ENCODE peak calls at places on chromosomes 6 and 20, in four cellular contexts. One of them, this sample, is unnamed.

GRCh38 chr6:5167501-5167900 is 82.4 kb downstream of the PPP1R3G start:
- DNase-seq in brain microvascular endothelial cell: no peak
- DNase-seq in psoas muscle: no peak
- DNase-seq in left ventricle myocardium inferior: no peak
- DNase-seq in this sample: no peak

GRCh38 chr20:43322851-43323250 is 133.1 kb upstream of the PTPRT start:
- DNase-seq in brain microvascular endothelial cell: no peak
- DNase-seq in psoas muscle: no peak
- DNase-seq in left ventricle myocardium inferior: no peak
- DNase-seq in this sample: no peak

GRCh38 chr6:159981591-159982245 is 12.8 kb downstream of the IGF2R start:
- DNase-seq in brain microvascular endothelial cell: peak
- DNase-seq in psoas muscle: peak
- DNase-seq in left ventricle myocardium inferior: no peak
- DNase-seq in this sample: no peak

GRCh38 chr20:55513966-55514365 is 491.4 kb downstream of the CBLN4 start:
- DNase-seq in brain microvascular endothelial cell: no peak
- DNase-seq in psoas muscle: no peak
- DNase-seq in left ventricle myocardium inferior: no peak
- DNase-seq in this sample: no peak

GRCh38 chr6:85459224-85459901 is 9.5 kb downstream of the NT5E start:
- DNase-seq in brain microvascular endothelial cell: peak
- DNase-seq in psoas muscle: no peak
- DNase-seq in left ventricle myocardium inferior: no peak
- DNase-seq in this sample: no peak

GRCh38 chr6:89792881-89793280 is 26.7 kb downstream of the MDN1 start:
- DNase-seq in brain microvascular endothelial cell: peak
- DNase-seq in psoas muscle: no peak
- DNase-seq in left ventricle myocardium inferior: no peak
- DNase-seq in this sample: no peak

GRCh38 chr20:63538204-63539091 is 1.3 kb upstream of the PTK6 start:
- DNase-seq in brain microvascular endothelial cell: no peak
- DNase-seq in psoas muscle: no peak
- DNase-seq in left ventricle myocardium inferior: no peak
- DNase-seq in this sample: peak

GRCh38 chr20:32288225-32288849 is 10.9 kb downstream of the KIF3B start:
- DNase-seq in brain microvascular endothelial cell: no peak
- DNase-seq in psoas muscle: no peak
- DNase-seq in left ventricle myocardium inferior: no peak
- DNase-seq in this sample: peak

GRCh38 chr6:124982669-124983068 is 20.4 kb downstream of the RNF217 start:
- DNase-seq in brain microvascular endothelial cell: no peak
- DNase-seq in psoas muscle: no peak
- DNase-seq in left ventricle myocardium inferior: no peak
- DNase-seq in this sample: no peak

GRCh38 chr6:116268589-116269293 is 11.0 kb downstream of the TSPYL1 start:
- DNase-seq in brain microvascular endothelial cell: peak
- DNase-seq in psoas muscle: no peak
- DNase-seq in left ventricle myocardium inferior: no peak
- DNase-seq in this sample: no peak

GRCh38 chr6:140264451-140264850 is 890.0 kb upstream of the CITED2 start:
- DNase-seq in brain microvascular endothelial cell: no peak
- DNase-seq in psoas muscle: no peak
- DNase-seq in left ventricle myocardium inferior: no peak
- DNase-seq in this sample: no peak

DNA sequence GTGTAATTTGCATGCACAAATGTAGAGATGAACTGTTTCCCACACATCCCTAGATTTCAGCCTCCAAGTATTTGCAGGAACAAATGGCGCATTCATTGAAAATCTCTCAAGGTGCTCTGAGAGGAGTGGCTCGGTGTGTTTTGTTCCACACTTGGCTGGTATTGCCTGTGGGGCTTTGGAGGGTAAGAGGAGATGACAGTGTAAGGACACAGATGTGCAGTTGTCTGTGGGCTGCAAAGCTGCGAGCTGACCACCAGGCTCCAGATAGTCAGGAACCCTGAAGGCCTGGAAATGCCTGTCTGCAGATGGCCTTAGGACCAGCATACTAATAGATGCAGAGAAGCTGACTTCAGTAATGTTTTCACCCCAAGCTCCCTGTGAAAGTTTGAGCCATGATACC is 57.7 kb upstream of the PBOV1 start:
- DNase-seq in brain microvascular endothelial cell: no peak
- DNase-seq in psoas muscle: no peak
- DNase-seq in left ventricle myocardium inferior: no peak
- DNase-seq in this sample: no peak
- TF ChIP-seq CTCF in brain microvascular endothelial cell: peak
- TF ChIP-seq CTCF in psoas muscle: no peak
- TF ChIP-seq CTCF in left ventricle myocardium inferior: no peak
- TF ChIP-seq CTCF in this sample: no peak

GRCh38 chr6:158647501-158647900 is 2.4 kb upstream of the SYTL3 start:
- DNase-seq in brain microvascular endothelial cell: no peak
- DNase-seq in psoas muscle: no peak
- DNase-seq in left ventricle myocardium inferior: no peak
- DNase-seq in this sample: no peak

GRCh38 chr6:158648682-158649131 is 1.1 kb upstream of the SYTL3 start:
- DNase-seq in brain microvascular endothelial cell: peak
- DNase-seq in psoas muscle: no peak
- DNase-seq in left ventricle myocardium inferior: no peak
- DNase-seq in this sample: no peak

GRCh38 chr6:158644227-158645063 is at the start of gene DYNLT1:
- DNase-seq in brain microvascular endothelial cell: peak
- DNase-seq in psoas muscle: peak
- DNase-seq in left ventricle myocardium inferior: peak
- DNase-seq in this sample: peak

GRCh38 chr6:158645064-158646022 is 800 bp upstream of the DYNLT1 start:
- DNase-seq in brain microvascular endothelial cell: no peak
- DNase-seq in psoas muscle: no peak
- DNase-seq in left ventricle myocardium inferior: no peak
- DNase-seq in this sample: no peak

GRCh38 chr6:158646023-158646888 is 1.7 kb upstream of the DYNLT1 start:
- DNase-seq in brain microvascular endothelial cell: no peak
- DNase-seq in psoas muscle: no peak
- DNase-seq in left ventricle myocardium inferior: no peak
- DNase-seq in this sample: no peak
- H3K4me3 ChIP-seq in brain microvascular endothelial cell: no peak
- H3K4me3 ChIP-seq in psoas muscle: no peak
- H3K4me3 ChIP-seq in left ventricle myocardium inferior: no peak
- H3K4me3 ChIP-seq in this sample: no peak

DNA sequence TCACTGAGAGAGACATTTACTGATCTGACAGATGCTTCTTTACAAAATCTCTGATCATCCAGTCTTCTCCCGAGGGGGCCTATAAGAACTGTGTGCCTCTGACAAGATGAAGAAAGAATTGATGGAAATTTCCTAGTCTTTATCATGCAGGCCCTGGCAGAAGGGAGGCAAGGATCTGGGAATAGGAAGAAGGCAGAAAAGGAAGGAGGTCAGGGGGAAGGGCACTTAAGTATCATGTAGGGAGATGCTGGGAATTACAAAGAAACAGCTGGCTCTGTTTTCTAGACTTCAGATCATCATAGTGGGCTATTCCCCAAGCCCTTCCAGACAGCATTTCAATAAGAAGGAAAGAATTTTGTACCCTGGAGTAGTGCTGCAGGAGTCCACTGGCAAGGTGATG is 243.3 kb upstream of the MOCS1 start:
- DNase-seq in brain microvascular endothelial cell: no peak
- DNase-seq in psoas muscle: no peak
- DNase-seq in left ventricle myocardium inferior: no peak
- DNase-seq in this sample: no peak
- H3K27ac ChIP-seq in brain microvascular endothelial cell: no peak
- H3K27ac ChIP-seq in psoas muscle: no peak
- H3K27ac ChIP-seq in left ventricle myocardium inferior: no peak
- H3K27ac ChIP-seq in this sample: no peak

GRCh38 chr6:113488812-113489685 is 368.1 kb upstream of the MARCKS start:
- DNase-seq in brain microvascular endothelial cell: no peak
- DNase-seq in psoas muscle: no peak
- DNase-seq in left ventricle myocardium inferior: no peak
- DNase-seq in this sample: no peak
- TF ChIP-seq CTCF in brain microvascular endothelial cell: peak
- TF ChIP-seq CTCF in psoas muscle: no peak
- TF ChIP-seq CTCF in left ventricle myocardium inferior: no peak
- TF ChIP-seq CTCF in this sample: no peak

GRCh38 chr20:50514035-50514337 is 3.8 kb downstream of the PTPN1 start:
- DNase-seq in brain microvascular endothelial cell: no peak
- DNase-seq in psoas muscle: no peak
- DNase-seq in left ventricle myocardium inferior: no peak
- DNase-seq in this sample: no peak
- H3K4me3 ChIP-seq in brain microvascular endothelial cell: peak
- H3K4me3 ChIP-seq in psoas muscle: peak
- H3K4me3 ChIP-seq in left ventricle myocardium inferior: peak
- H3K4me3 ChIP-seq in this sample: peak

GRCh38 chr20:38414769-38415450 is 20.2 kb downstream of the SNHG17 start:
- DNase-seq in brain microvascular endothelial cell: no peak
- DNase-seq in psoas muscle: no peak
- DNase-seq in left ventricle myocardium inferior: no peak
- DNase-seq in this sample: no peak
- H3K27ac ChIP-seq in brain microvascular endothelial cell: no peak
- H3K27ac ChIP-seq in psoas muscle: no peak
- H3K27ac ChIP-seq in left ventricle myocardium inferior: no peak
- H3K27ac ChIP-seq in this sample: no peak

GRCh38 chr20:49482173-49482572 is 295 bp downstream of the KCNB1 start:
- DNase-seq in brain microvascular endothelial cell: no peak
- DNase-seq in psoas muscle: no peak
- DNase-seq in left ventricle myocardium inferior: no peak
- DNase-seq in this sample: no peak

GRCh38 chr20:49482621-49483017 is at the start of gene KCNB1:
- DNase-seq in brain microvascular endothelial cell: peak
- DNase-seq in psoas muscle: peak
- DNase-seq in left ventricle myocardium inferior: peak
- DNase-seq in this sample: no peak

GRCh38 chr20:49484180-49485140 is 2.0 kb upstream of the KCNB1 start:
- DNase-seq in brain microvascular endothelial cell: peak
- DNase-seq in psoas muscle: peak
- DNase-seq in left ventricle myocardium inferior: peak
- DNase-seq in this sample: peak

GRCh38 chr20:49483018-49483705 is 694 bp upstream of the KCNB1 start:
- DNase-seq in brain microvascular endothelial cell: no peak
- DNase-seq in psoas muscle: no peak
- DNase-seq in left ventricle myocardium inferior: no peak
- DNase-seq in this sample: no peak

DNA sequence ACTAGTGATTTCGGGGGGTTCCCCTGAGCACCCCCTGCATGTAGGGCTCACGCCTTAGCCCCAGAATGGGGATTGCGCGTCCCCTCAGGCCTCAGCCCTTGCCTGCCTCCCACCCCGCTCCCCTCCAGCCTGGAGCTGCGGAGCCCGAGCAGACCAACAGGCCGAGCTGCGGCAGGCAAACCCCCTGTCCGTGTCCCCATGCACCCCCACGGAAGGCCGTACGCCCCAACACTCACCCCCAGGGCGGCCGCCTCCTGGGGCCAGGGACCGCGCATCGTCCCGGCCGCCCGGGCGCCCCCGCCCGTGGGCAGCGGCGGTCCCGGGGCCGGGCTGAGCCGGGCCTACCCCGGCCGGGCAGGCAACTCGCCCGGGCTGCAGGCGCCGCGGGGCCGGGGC is 1.2 kb upstream of the KCNB1 start:
- DNase-seq in brain microvascular endothelial cell: no peak
- DNase-seq in psoas muscle: no peak
- DNase-seq in left ventricle myocardium inferior: no peak
- DNase-seq in this sample: no peak
- TF ChIP-seq CTCF in brain microvascular endothelial cell: no peak
- TF ChIP-seq CTCF in psoas muscle: no peak
- TF ChIP-seq CTCF in left ventricle myocardium inferior: no peak
- TF ChIP-seq CTCF in this sample: no peak